ENCODE peak calls at places on chromosome 21, in five cellular contexts. R is hypothalamus; N is psoas muscle; V is cardiac fibroblast; H is activated naive CD4-positive, alpha-beta T cell. T is an unnamed sample.
A peak's percentile ranks its signal among the peaks of the same experiment; 100 is the strongest.

GRCh38 chr21:14864211-14865021 is 200.4 kb downstream of the NRIP1 start:
- DNase-seq in V (peak; percentile 91), N (peak; percentile 77), R (peak; percentile 34), H (peak; percentile 10), T (peak; percentile 87)

GRCh38 chr21:45383111-45383614 is 21.8 kb upstream of the COL18A1 start:
- DNase-seq in V (no peak), N (peak; percentile 34), R (no peak), H (no peak), T (peak; percentile 54)

GRCh38 chr21:17053321-17053720 is 459.5 kb upstream of the CXADR start:
- DNase-seq in H (no peak), V (no peak), N (no peak), R (no peak), T (no peak)

GRCh38 chr21:26801524-26801923 is 43.7 kb downstream of the ADAMTS1 start:
- DNase-seq in V (peak; percentile 89), H (no peak), R (no peak), N (no peak), T (no peak)

GRCh38 chr21:29786509-29786908 is 153.3 kb downstream of the GRIK1 start:
- DNase-seq in V (no peak), H (no peak), R (no peak), N (no peak), T (no peak)

GRCh38 chr21:39849014-39849655 is 18.1 kb upstream of the PCP4 start:
- DNase-seq in N (no peak), R (no peak), H (no peak), V (no peak), T (peak; percentile 20)

GRCh38 chr21:42975886-42976608 is 1.7 kb downstream of the PKNOX1 start:
- DNase-seq in H (no peak), V (no peak), R (no peak), N (no peak), T (no peak)

GRCh38 chr21:45010096-45010495 is 64.3 kb upstream of the ADARB1 start:
- DNase-seq in H (no peak), N (no peak), V (no peak), R (no peak), T (no peak)

GRCh38 chr21:16502273-16502672 is 772.5 kb downstream of the USP25 start:
- DNase-seq in R (no peak), V (no peak), N (no peak), H (no peak), T (no peak)

GRCh38 chr21:45865106-45865835 is 116.3 kb upstream of the COL6A1 start:
- DNase-seq in R (no peak), H (no peak), V (peak; percentile 95), N (no peak), T (peak; percentile 34)

GRCh38 chr21:27649323-27649722 is 682.4 kb upstream of the ADAMTS5 start:
- DNase-seq in H (no peak), R (no peak), V (peak; percentile 97), N (no peak), T (no peak)

GRCh38 chr21:21114456-21114855 is 116.2 kb downstream of the NCAM2 start:
- DNase-seq in N (no peak), R (no peak), H (no peak), V (no peak), T (no peak)

GRCh38 chr21:36127977-36128376 is 6.9 kb upstream of the CBR3 start:
- DNase-seq in H (no peak), N (no peak), V (no peak), R (no peak), T (peak; percentile 19)

GRCh38 chr21:44911384-44912157 is 9.1 kb downstream of the ITGB2 start:
- DNase-seq in H (peak; percentile 51), V (no peak), R (peak; percentile 29), N (peak; percentile 79), T (peak; percentile 61)

GRCh38 chr21:24045775-24046215 is 1561.5 kb downstream of the MRPL39 start:
- DNase-seq in H (no peak), N (peak; percentile 72), V (peak; percentile 98), R (peak; percentile 58), T (peak; percentile 45)

GRCh38 chr21:33655591-33656221 is 13.4 kb downstream of the ITSN1 start:
- DNase-seq in V (peak; percentile 94), R (no peak), H (no peak), N (no peak), T (peak; percentile 78)